ENCODE peak calls at places on chromosome 13, in seven cellular contexts. J is thoracic aorta; H is activated T-cell treated with anti-CD3 and anti-CD28 coated beads, Interleukin-2, amount 50 U/mL, for 72 hours; N is fibroblast of the conjunctiva; Z is cardiac muscle cell; M is astrocyte of the spinal cord; P is mammary epithelial cell. E is an unnamed sample.

GRCh38 chr13:88857256-88857655 is 1186.1 kb downstream of the SLITRK5 start:
- DNase-seq in N (no peak), P (no peak), M (no peak), J (no peak), H (no peak), Z (no peak), E (no peak)

GRCh38 chr13:40483601-40484000 is 182.8 kb downstream of the FOXO1 start:
- DNase-seq in H (no peak), N (no peak), J (no peak), M (no peak), Z (no peak), P (no peak), E (no peak)

GRCh38 chr13:62799038-62799535 is 1383.4 kb upstream of the PCDH20 start:
- DNase-seq in H (no peak), J (no peak), M (no peak), Z (no peak), N (no peak), P (no peak), E (no peak)

GRCh38 chr13:70188567-70188966 is 80.3 kb upstream of the KLHL1 start:
- DNase-seq in Z (no peak), M (no peak), H (no peak), P (no peak), J (no peak), N (no peak), E (no peak)

GRCh38 chr13:72920097-72920496 is 138.2 kb downstream of the PIBF1 start:
- DNase-seq in P (peak; percentile 1), Z (no peak), J (no peak), H (no peak), N (no peak), M (no peak), E (no peak)

GRCh38 chr13:52812941-52813340 is 35.5 kb downstream of the PCDH8 start:
- DNase-seq in P (no peak), N (no peak), M (no peak), Z (no peak), H (no peak), J (no peak), E (no peak)

GRCh38 chr13:101785858-101786257 is 333.4 kb downstream of the ITGBL1 start:
- DNase-seq in M (peak; percentile 41), Z (peak; percentile 61), H (no peak), N (no peak), P (peak; percentile 32), J (no peak), E (peak; percentile 4)

GRCh38 chr13:97235549-97236206 is 13.5 kb downstream of the MBNL2 start:
- DNase-seq in N (no peak), J (no peak), M (no peak), H (no peak), P (no peak), Z (no peak), E (no peak)

GRCh38 chr13:76336889-76337844 is 549.0 kb downstream of the KCTD12 start:
- DNase-seq in Z (no peak), N (no peak), P (no peak), M (no peak), H (no peak), J (no peak), E (no peak)

E was measured in lung microvascular endothelial cell.